ENCODE peak calls at places on chromosomes 6 and 20, in five cellular contexts. X, N, R, B and H are unnamed samples.

GRCh38 chr6:101722991-101723579 is 329.6 kb downstream of the GRIK2 start:
- DNase-seq in X (no peak), N (no peak), R (no peak), B (no peak), H (no peak)

GRCh38 chr20:22827916-22828315 is 207.2 kb upstream of the SSTR4 start:
- DNase-seq in X (no peak), N (no peak), R (no peak), B (no peak), H (no peak)

GRCh38 chr6:4017847-4018193 is 61.1 kb downstream of the FAM217A start:
- DNase-seq in X (peak), N (peak), R (peak), B (no peak), H (peak)

GRCh38 chr6:137363805-137364138 is 130.4 kb downstream of the OLIG3 start:
- DNase-seq in X (no peak), N (peak), R (no peak), B (no peak), H (no peak)

GRCh38 chr20:61328906-61329558 is 77.0 kb downstream of the CDH4 start:
- DNase-seq in X (no peak), N (peak), R (no peak), B (no peak), H (no peak)

GRCh38 chr6:81204741-81205140 is 547.7 kb downstream of the TENT5A start:
- DNase-seq in X (no peak), N (no peak), R (no peak), B (no peak), H (peak)

GRCh38 chr6:149095842-149096241 is 221.7 kb upstream of the TAB2 start:
- DNase-seq in X (no peak), N (no peak), R (no peak), B (no peak), H (no peak)

GRCh38 chr20:17643531-17644188 is 38.4 kb downstream of the RRBP1 start:
- DNase-seq in X (no peak), N (no peak), R (no peak), B (no peak), H (no peak)

GRCh38 chr6:35677456-35677855 is 11.3 kb downstream of the FKBP5 start:
- DNase-seq in X (no peak), N (no peak), R (no peak), B (no peak), H (no peak)

GRCh38 chr6:96571551-96571950 is 8.6 kb downstream of the FHL5 start:
- DNase-seq in X (no peak), N (no peak), R (no peak), B (no peak), H (no peak)

GRCh38 chr6:87472525-87473418 is at the start of gene SLC35A1:
- DNase-seq in X (peak), N (peak), R (peak), B (peak), H (peak)

DNA sequence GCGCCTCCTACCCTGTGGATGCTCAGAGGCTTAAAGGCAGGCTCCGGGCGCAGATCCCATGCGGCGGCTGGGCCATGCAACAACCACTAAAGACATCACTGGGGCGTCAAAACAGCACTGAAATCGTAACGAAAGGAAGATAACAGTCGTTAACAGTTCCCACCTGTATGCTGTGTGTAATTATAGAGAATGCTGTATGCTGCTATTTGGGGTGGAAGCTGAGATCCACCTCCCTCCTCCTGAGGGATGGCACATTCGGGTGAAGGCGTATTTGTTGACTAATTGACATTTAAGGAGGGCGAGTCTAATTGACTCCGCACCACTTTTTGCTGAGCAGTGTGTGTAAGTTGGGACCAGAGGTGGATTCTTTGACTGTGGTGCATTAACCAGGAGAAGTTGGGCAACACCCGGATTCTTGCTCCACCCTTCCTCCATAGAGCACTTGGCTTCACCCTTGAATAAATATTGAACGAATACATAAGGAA is 687 bp downstream of the SLC35A1 start:
- DNase-seq in X (no peak), N (peak), R (no peak), B (peak), H (no peak)
- TF ChIP-seq ZBTB33 in X (no peak), N (no peak), R (no peak), B (no peak), H (no peak)

GRCh38 chr6:129105793-129106192 is 222.9 kb downstream of the LAMA2 start:
- DNase-seq in X (no peak), N (no peak), R (no peak), B (no peak), H (no peak)
- TF ChIP-seq ZBTB33 in X (no peak), N (no peak), R (no peak), B (no peak), H (no peak)

DNA sequence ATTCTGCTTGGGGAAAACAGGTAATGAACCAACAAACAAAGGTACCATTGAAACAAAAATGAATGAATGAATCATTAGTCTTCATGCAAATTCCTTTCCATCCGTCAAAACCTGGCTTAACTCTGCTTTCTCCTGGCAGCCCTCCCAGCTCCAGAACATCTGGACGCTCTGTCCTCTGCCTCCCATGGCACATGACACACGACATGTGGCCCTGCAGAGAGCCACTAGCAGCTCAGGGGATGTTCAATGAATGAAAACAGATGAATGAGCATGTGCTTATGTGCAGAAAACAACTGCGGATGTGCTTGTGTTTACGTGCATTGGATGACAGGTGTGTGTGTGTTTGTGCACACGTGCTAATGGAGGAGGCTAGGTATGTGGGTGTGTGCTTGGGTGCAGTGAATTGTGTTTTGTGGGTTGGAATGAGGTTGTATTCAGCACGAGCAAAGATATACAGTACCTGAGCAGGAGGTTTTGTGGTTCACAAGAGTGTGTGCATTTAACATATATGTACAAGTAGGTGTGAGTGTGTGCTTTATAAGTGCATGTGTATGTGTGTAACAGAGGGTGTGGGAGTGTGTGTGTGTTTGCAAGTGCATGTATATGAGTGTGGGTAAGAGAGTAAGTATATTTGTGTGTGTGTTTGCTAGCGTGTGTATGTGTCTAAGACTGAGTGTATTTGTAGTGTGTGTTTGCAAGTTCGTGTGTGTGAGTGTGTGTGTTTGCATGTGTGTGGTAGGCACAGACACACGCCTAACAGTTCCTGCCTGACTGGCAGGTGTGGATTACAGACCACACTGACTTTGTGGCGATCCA is 374.1 kb upstream of the SULF2 start:
- DNase-seq in X (no peak), N (no peak), R (peak), B (no peak), H (no peak)
- TF ChIP-seq ZBTB33 in X (no peak), N (no peak), R (no peak), B (no peak), H (no peak)

DNA sequence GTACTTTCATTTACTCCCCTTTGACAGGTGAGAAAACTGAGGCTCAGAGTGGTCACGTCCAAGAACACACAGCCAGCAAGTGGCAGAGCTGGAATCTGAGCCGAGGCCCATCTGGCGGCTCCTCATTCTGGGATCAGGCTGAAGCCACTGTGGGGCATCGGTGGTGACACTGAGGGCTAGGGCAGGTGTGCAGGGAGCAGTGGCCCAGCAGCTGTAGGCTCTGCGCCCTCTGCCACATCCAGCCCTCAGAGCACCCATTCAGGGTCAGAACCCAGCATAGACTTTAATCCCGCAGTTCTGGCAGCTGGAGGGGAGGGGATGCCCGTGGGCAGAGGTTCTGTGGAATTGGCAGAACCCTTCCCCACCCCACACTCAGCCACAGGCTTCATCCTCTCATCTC is 210.3 kb downstream of the PREX1 start:
- DNase-seq in X (no peak), N (no peak), R (no peak), B (no peak), H (no peak)
- TF ChIP-seq ZBTB33 in X (no peak), N (no peak), R (no peak), B (no peak), H (no peak)

GRCh38 chr6:118554698-118555097 is 6.6 kb downstream of the PLN start:
- DNase-seq in X (no peak), N (no peak), R (no peak), B (no peak), H (no peak)

GRCh38 chr6:118548136-118548535 is at the start of gene PLN:
- DNase-seq in X (peak), N (no peak), R (no peak), B (no peak), H (no peak)

GRCh38 chr6:118553132-118553531 is 5.0 kb downstream of the PLN start:
- DNase-seq in X (no peak), N (no peak), R (no peak), B (no peak), H (no peak)

GRCh38 chr6:118551673-118552063 is 3.6 kb downstream of the PLN start:
- DNase-seq in X (no peak), N (no peak), R (no peak), B (no peak), H (no peak)

GRCh38 chr6:118551063-118551672 is 3.1 kb downstream of the PLN start:
- DNase-seq in X (peak), N (peak), R (peak), B (no peak), H (peak)
- TF ChIP-seq ZBTB33 in X (no peak), N (no peak), R (no peak), B (no peak), H (no peak)

DNA sequence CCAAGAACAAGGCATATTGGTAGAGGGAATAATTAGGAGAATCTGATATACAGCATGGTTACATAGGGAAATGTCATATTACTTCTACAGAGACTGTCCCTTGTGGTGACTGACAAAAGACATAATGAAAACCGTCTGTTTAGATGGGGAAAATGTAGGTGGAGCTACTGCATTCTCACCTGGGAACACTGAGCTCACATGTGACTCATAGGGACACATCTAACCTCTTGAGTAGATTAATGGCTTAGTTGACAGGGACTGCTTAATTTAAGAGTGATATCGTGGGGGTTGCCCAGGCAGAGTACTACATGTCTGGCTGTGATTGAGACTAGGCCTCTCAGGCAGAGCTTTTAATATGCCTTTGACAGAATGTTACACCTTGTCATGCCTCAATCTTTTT is 235.3 kb upstream of the ZFP64 start:
- DNase-seq in X (no peak), N (no peak), R (no peak), B (no peak), H (no peak)
- TF ChIP-seq ZBTB33 in X (no peak), N (no peak), R (no peak), B (no peak), H (no peak)

DNA sequence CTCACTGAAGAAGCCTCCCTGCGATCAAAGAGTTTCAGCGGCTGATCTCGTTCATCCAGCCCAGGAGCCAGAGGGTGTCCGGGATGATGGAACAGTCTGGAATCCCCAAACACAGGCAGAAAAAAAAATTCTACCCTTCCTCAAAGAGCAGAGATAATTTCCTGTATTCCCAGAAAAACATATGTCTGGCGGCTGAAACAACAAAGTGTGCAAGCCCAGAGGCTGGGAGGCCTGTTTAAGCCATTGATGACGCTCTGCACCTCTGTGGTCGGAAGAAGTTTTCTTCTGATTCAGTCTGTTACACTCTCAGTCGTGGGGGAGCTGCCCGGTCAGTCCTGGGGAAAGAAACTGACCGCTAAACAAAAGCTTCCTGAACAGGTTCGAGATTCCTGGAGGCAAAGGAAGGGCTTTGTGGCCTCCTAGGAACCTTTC is 37.0 kb downstream of the TFEB start:
- DNase-seq in X (no peak), N (no peak), R (peak), B (no peak), H (no peak)
- TF ChIP-seq ZBTB33 in X (no peak), N (no peak), R (no peak), B (no peak), H (no peak)

DNA sequence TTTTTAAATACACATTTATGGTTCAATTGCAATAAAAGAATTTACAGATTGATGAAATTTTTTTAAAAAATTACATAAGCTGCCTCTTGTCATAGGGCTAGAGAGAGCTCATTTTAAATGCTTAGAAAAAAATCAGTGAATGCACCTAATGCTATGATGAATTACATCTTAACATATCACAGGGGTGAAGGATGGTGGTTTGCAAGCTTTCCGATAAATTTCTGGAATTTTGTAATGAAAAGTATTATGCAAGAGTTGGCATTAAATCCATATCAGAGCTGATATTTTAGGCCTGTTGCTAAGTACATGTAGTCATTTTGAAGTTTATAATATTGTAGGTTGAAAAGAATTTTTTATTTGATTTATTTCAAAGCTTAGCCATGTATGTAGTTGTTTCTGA is 29.6 kb downstream of the DSE start:
- DNase-seq in X (no peak), N (no peak), R (no peak), B (no peak), H (no peak)
- TF ChIP-seq ZBTB33 in X (no peak), N (no peak), R (no peak), B (no peak), H (no peak)

DNA sequence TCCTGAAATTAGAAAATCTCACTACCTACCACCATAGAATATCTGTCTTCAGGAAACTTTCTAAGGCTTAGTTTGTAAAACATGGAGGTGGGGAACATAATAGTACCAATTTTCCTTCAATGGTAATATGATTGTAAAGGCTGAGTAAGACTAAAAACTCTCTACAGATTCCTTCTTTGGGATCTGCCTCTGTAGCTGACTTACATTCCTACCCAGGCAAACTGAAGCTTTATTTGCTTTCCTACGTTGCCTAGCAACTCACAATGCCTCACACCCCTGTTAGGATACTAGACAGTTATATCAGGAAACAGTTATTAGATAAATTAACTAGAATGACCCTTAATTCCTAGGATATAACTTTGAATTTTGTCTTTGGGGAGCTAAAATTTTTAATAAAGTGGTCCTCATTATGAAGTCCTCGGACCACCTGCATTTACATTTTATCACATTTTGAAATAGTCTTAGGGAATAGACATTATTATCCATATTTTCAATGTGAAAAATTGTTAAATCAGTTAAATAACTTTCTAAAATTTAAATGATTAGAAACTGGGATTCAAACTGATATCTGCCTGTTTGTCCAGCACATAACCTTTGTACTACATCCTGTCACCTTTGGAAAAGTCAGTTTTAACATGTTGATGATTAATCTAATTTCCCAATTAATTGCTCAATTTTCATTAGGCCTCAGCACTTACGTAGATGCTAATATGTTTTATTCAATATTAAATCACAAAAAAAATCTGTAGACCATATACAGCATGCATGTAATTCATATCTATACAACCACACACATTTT is 591.4 kb downstream of the RNF144B start:
- DNase-seq in X (no peak), N (peak), R (no peak), B (no peak), H (no peak)
- TF ChIP-seq ZBTB33 in X (no peak), N (no peak), R (no peak), B (no peak), H (no peak)

GRCh38 chr6:110530671-110531070 is 54.3 kb upstream of the SLC22A16 start:
- DNase-seq in X (no peak), N (no peak), R (no peak), B (no peak), H (no peak)
- TF ChIP-seq ZBTB33 in X (no peak), N (no peak), R (no peak), B (no peak), H (no peak)